ENCODE peak calls at places on chromosomes 7 and 10, in seven cellular contexts. X is gastrocnemius medialis, G is HepG2, Z is K562, P is breast epithelium, D is stomach, U is Peyer's patch. C is an unnamed sample.

GRCh38 chr7:130667593-130668257 is 823 bp downstream of the COPG2 start:
- DNase-seq in G (no peak), D (no peak), Z (no peak), P (no peak), X (no peak), U (no peak), C (no peak)

GRCh38 chr7:91288208-91288824 is 24.1 kb downstream of the FZD1 start:
- DNase-seq in P (no peak), G (peak), D (peak), U (peak), Z (peak), X (no peak), C (peak)

GRCh38 chr10:79071535-79071923 is 2.8 kb downstream of the ZMIZ1 start:
- DNase-seq in Z (no peak), G (peak), X (no peak), U (no peak), P (no peak), D (no peak), C (no peak)

GRCh38 chr10:73590881-73591577 is at the start of gene USP54:
- DNase-seq in Z (peak), U (no peak), X (no peak), P (no peak), D (no peak), G (peak), C (no peak)

GRCh38 chr10:29849434-29849833 is 210.0 kb downstream of the JCAD start:
- DNase-seq in Z (no peak), D (no peak), P (no peak), X (no peak), U (no peak), G (no peak), C (no peak)

GRCh38 chr10:67487199-67487598 is 208.8 kb downstream of the CTNNA3 start:
- DNase-seq in D (no peak), G (no peak), U (no peak), P (no peak), Z (no peak), X (no peak), C (no peak)

GRCh38 chr10:105210546-105210945 is 569.5 kb downstream of the SORCS3 start:
- DNase-seq in X (no peak), P (no peak), G (no peak), D (no peak), Z (no peak), U (no peak), C (no peak)

GRCh38 chr10:71136036-71136690 is 76.2 kb upstream of the UNC5B start:
- DNase-seq in U (no peak), Z (no peak), D (no peak), X (no peak), G (no peak), P (no peak), C (no peak)

GRCh38 chr10:103493362-103493871 is at the start of gene NEURL1:
- DNase-seq in G (no peak), Z (no peak), D (no peak), P (no peak), X (no peak), U (no peak), C (no peak)

GRCh38 chr10:22258471-22258870 is 40.7 kb upstream of the EBLN1 start:
- DNase-seq in X (no peak), G (no peak), Z (no peak), P (no peak), D (no peak), U (no peak), C (no peak)

GRCh38 chr7:142345817-142346216 is 88.0 kb upstream of the PRSS58 start:
- DNase-seq in U (no peak), D (no peak), Z (no peak), G (no peak), X (no peak), P (no peak), C (no peak)

GRCh38 chr10:132135398-132135872 is 51.3 kb upstream of the DPYSL4 start:
- DNase-seq in P (no peak), D (no peak), X (no peak), G (no peak), Z (no peak), U (no peak), C (no peak)

GRCh38 chr7:46131916-46132795 is 211.1 kb upstream of the IGFBP3 start:
- DNase-seq in U (no peak), G (peak), P (no peak), Z (no peak), X (no peak), D (no peak), C (no peak)

GRCh38 chr10:63236113-63236935 is 103.2 kb downstream of the NRBF2 start:
- DNase-seq in G (peak), U (peak), P (no peak), D (no peak), Z (no peak), X (no peak), C (peak)

GRCh38 chr10:124005091-124005490 is 88.3 kb downstream of the CHST15 start:
- DNase-seq in P (no peak), X (no peak), D (peak), G (peak), U (peak), Z (no peak), C (no peak)

GRCh38 chr7:137932881-137933269 is 69.0 kb downstream of the CREB3L2 start:
- DNase-seq in Z (no peak), D (no peak), X (peak), U (no peak), G (no peak), P (no peak), C (no peak)

GRCh38 chr7:90211391-90212148 is at the start of gene STEAP2:
- DNase-seq in X (peak), P (peak), Z (no peak), G (peak), D (peak), U (peak), C (peak)

GRCh38 chr10:34697366-34698247 is 117.5 kb downstream of the PARD3 start:
- DNase-seq in D (no peak), P (no peak), G (no peak), Z (no peak), X (no peak), U (no peak), C (no peak)

GRCh38 chr10:46293228-46293627 is 6.4 kb downstream of the ANTXRL start:
- DNase-seq in D (no peak), Z (no peak), U (peak), G (no peak), P (no peak), X (no peak), C (no peak)

GRCh38 chr7:86914468-86915054 is 144.9 kb downstream of the ELAPOR2 start:
- DNase-seq in X (no peak), D (no peak), Z (peak), U (no peak), G (peak), P (no peak), C (no peak)

DNA sequence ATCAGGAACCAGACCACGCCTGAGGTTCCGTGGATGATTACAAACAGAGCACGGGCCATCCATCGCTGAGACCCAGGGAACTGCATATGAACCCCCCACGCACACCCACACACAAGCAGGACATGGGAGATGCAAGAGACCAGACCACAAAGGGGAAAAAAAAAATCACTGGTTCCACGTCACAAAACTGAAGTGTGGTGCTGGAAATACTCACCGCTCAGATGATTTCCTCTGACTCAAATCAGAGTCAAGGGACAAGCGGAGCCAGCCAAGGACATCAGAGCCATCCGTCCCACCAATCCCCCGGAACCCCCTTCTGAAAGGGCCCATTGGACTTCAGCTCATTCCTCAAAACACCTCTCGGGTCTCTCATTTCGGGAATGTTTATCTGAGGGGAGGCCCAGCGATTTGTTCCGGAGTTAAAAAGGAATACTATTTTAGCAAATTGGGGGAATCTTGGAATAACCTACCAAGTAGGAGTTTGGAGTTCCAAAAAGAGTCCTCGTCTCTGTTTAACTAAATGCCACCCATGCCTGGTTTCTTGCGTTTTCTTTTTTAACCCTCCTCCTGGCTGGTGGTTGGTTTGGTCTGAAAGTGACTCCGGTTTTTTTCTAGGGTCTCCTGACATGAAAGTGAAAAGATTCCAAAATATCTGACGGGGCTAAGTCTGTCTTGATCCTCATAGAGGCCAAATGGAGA is 15.0 kb downstream of the SNX8 start:
- DNase-seq in G (no peak), P (no peak), D (no peak), U (peak), X (no peak), Z (no peak), C (peak)
- TF ChIP-seq POLR2A in G (no peak), P (no peak), D (no peak), U (no peak), X (no peak), Z (no peak), C (peak)

GRCh38 chr7:125030756-125031387 is 101.2 kb upstream of the POT1 start:
- DNase-seq in D (no peak), P (no peak), G (no peak), X (no peak), Z (no peak), U (no peak), C (no peak)

GRCh38 chr7:125032943-125033342 is 103.3 kb upstream of the POT1 start:
- DNase-seq in U (no peak), P (no peak), Z (no peak), D (no peak), X (no peak), G (no peak), C (no peak)

GRCh38 chr7:125033506-125033905 is 103.9 kb upstream of the POT1 start:
- DNase-seq in P (no peak), X (no peak), U (no peak), D (no peak), G (no peak), Z (peak), C (no peak)
- TF ChIP-seq CTCF in P (no peak), X (no peak), U (no peak), D (no peak), G (no peak), Z (peak), C (no peak)

DNA sequence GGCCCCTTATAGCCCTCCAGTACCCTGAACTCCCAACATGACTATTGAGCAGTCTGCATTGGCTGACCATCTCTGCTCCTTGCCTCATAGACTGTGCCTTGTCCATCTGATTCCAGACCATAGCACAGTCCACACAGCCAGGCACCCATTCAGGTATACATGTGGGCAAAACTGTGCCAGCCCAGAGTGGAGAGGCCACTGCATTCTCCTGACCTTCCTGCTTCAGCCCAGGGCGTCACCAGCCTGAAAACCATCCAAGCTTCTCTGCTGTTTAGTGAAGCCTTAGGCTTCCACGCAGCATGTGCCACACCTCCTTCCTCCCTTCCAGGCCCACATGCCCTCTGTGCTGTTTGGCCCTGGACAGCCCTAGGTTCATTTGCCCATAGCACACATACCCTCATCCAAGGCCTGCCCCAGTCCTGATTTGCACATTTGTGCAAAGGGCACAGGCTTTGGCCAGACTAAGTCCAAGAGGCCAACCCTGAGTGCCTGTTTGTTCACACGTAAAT is 10.5 kb downstream of the DDX56 start:
- DNase-seq in P (no peak), Z (no peak), U (peak), G (no peak), X (no peak), D (no peak), C (no peak)
- TF ChIP-seq POLR2A in P (no peak), Z (peak), U (no peak), G (peak), X (no peak), D (no peak), C (no peak)

DNA sequence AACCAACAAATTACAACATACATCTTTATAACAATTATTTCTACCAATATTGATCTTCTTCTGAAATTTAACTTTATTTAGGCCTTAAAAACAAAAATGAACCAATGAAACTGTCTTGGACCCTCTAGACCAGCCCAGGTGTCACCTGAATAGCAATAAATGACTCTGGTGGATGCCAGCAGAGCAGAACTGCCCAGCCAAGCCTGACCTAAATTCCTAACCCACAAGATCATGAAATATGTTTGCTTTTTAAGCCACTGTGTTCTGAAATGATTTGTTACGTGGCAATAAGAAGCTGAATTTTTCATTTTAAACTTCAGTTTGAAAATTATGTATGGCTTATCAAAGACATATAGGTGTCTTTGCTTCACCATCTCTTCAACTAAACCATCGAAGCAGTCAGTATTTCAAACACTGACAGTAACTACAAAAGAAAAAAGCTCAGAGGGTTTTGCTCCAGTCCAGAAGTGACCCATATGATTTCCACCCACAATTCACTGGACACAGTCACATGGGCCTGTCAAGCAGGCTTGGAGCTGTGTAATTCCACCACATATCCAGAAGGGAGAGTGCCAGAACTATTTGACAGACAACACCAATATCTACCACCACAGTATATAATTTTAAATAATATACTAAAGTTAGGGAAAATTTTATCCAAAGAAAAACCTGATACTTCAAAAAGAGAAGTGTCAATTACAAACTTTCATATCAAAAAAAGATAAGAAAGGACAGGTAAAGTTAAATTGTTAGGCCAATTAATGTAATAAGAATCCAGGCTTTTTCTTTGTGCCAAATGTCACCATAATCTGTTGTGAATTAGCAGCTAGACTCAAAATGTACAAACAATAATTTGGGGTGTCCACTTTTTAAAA is 94.5 kb downstream of the KMT2C start:
- DNase-seq in X (peak), G (peak), U (peak), D (peak), P (no peak), Z (no peak), C (peak)
- TF ChIP-seq CTCF in X (peak), G (peak), U (peak), D (peak), P (peak), Z (peak), C (peak)

GRCh38 chr10:72244573-72245038 is 28.5 kb upstream of the ASCC1 start:
- DNase-seq in Z (no peak), P (no peak), U (no peak), G (no peak), X (no peak), D (no peak), C (no peak)

GRCh38 chr10:72250666-72251065 is 23.1 kb upstream of the DDIT4 start:
- DNase-seq in P (no peak), D (peak), X (peak), U (peak), G (no peak), Z (no peak), C (no peak)

GRCh38 chr10:72245949-72246525 is 27.7 kb upstream of the DDIT4 start:
- DNase-seq in U (no peak), P (no peak), G (no peak), D (no peak), Z (no peak), X (no peak), C (no peak)

GRCh38 chr10:72251635-72252034 is 22.1 kb upstream of the DDIT4 start:
- DNase-seq in X (no peak), Z (no peak), G (peak), D (no peak), U (no peak), P (no peak), C (no peak)

GRCh38 chr10:72248477-72249151 is 25.1 kb upstream of the DDIT4 start:
- DNase-seq in P (peak), D (peak), U (peak), Z (no peak), G (peak), X (peak), C (peak)
- TF ChIP-seq POLR2A in P (no peak), D (no peak), U (peak), Z (no peak), G (peak), X (peak), C (peak)

GRCh38 chr10:101617102-101617823 is 29.1 kb downstream of the DPCD start:
- DNase-seq in Z (peak), X (no peak), G (no peak), P (no peak), D (no peak), U (no peak), C (no peak)
- TF ChIP-seq CTCF in Z (peak), X (no peak), G (no peak), P (no peak), D (no peak), U (no peak), C (no peak)

GRCh38 chr7:55556492-55556891 is 15.8 kb downstream of the VOPP1 start:
- DNase-seq in G (no peak), U (no peak), P (no peak), D (no peak), X (no peak), Z (no peak), C (no peak)

GRCh38 chr7:55555160-55555559 is 17.1 kb downstream of the VOPP1 start:
- DNase-seq in D (no peak), Z (no peak), G (no peak), X (no peak), P (no peak), U (no peak), C (no peak)

GRCh38 chr7:55556031-55556430 is 16.3 kb downstream of the VOPP1 start:
- DNase-seq in X (no peak), D (no peak), U (no peak), Z (no peak), G (no peak), P (no peak), C (no peak)

GRCh38 chr7:55558962-55559920 is 13.1 kb downstream of the VOPP1 start:
- DNase-seq in D (no peak), Z (no peak), X (no peak), G (no peak), P (no peak), U (no peak), C (no peak)

GRCh38 chr7:55557666-55558188 is 14.6 kb downstream of the VOPP1 start:
- DNase-seq in D (no peak), Z (no peak), P (no peak), X (no peak), U (peak), G (no peak), C (no peak)
- TF ChIP-seq POLR2A in D (no peak), Z (no peak), P (no peak), X (no peak), U (no peak), G (no peak), C (no peak)